ENCODE peak calls at places on chromosome 14, in eight cellular contexts. L, Q, W, P, J, S, U and O are unnamed samples.

GRCh38 chr14:82642425-82642824 is 1108.8 kb upstream of the SEL1L start:
- DNase-seq in L (no peak), Q (no peak), W (no peak), P (no peak), J (no peak), S (no peak), U (no peak), O (no peak)

GRCh38 chr14:94132285-94132887 is 3.0 kb upstream of the IFI27L2 start:
- DNase-seq in L (peak), Q (peak), W (peak), P (no peak), J (peak), S (no peak), U (peak), O (peak)

GRCh38 chr14:102029956-102030355 is 56.9 kb downstream of the HSP90AA1 start:
- DNase-seq in L (peak), Q (peak), W (no peak), P (no peak), J (peak), S (no peak), U (no peak), O (no peak)

GRCh38 chr14:22482085-22482694 is 106.8 kb downstream of the DAD1 start:
- DNase-seq in L (no peak), Q (no peak), W (no peak), P (no peak), J (no peak), S (no peak), U (no peak), O (no peak)

GRCh38 chr14:93137864-93138263 is 22.1 kb upstream of the ITPK1 start:
- DNase-seq in L (peak), Q (no peak), W (no peak), P (no peak), J (no peak), S (no peak), U (no peak), O (no peak)

GRCh38 chr14:22598896-22599244 is 770 bp downstream of the ABHD4 start:
- DNase-seq in L (peak), Q (peak), W (peak), P (no peak), J (peak), S (peak), U (no peak), O (no peak)

GRCh38 chr14:39417014-39417413 is 15.2 kb downstream of the FBXO33 start:
- DNase-seq in L (peak), Q (no peak), W (no peak), P (no peak), J (peak), S (no peak), U (no peak), O (no peak)

GRCh38 chr14:75068294-75069020 is 984 bp upstream of the ZC2HC1C start:
- DNase-seq in L (no peak), Q (no peak), W (no peak), P (no peak), J (no peak), S (no peak), U (no peak), O (no peak)

GRCh38 chr14:61616524-61617185 is 78.7 kb upstream of the HIF1A start:
- DNase-seq in L (peak), Q (peak), W (no peak), P (no peak), J (peak), S (no peak), U (no peak), O (no peak)

GRCh38 chr14:38404100-38404541 is 148.2 kb upstream of the CLEC14A start:
- DNase-seq in L (peak), Q (peak), W (no peak), P (no peak), J (peak), S (no peak), U (no peak), O (no peak)

GRCh38 chr14:105315211-105315721 is 718 bp downstream of the PACS2 start:
- DNase-seq in L (no peak), Q (peak), W (no peak), P (no peak), J (peak), S (no peak), U (peak), O (no peak)

GRCh38 chr14:96086032-96086431 is 46.9 kb downstream of the C14orf132 start:
- DNase-seq in L (peak), Q (peak), W (no peak), P (no peak), J (peak), S (no peak), U (no peak), O (no peak)

GRCh38 chr14:101010293-101010692 is 106.8 kb upstream of the RTL1 start:
- DNase-seq in L (no peak), Q (no peak), W (no peak), P (no peak), J (no peak), S (no peak), U (no peak), O (no peak)

GRCh38 chr14:63186453-63186852 is 17.8 kb upstream of the RHOJ start:
- DNase-seq in L (peak), Q (peak), W (no peak), P (no peak), J (peak), S (no peak), U (no peak), O (no peak)

GRCh38 chr14:84575681-84576080 is 954.3 kb upstream of the FLRT2 start:
- DNase-seq in L (no peak), Q (no peak), W (no peak), P (no peak), J (no peak), S (no peak), U (no peak), O (no peak)

GRCh38 chr14:69554500-69554899 is 20.2 kb downstream of the CCDC177 start:
- DNase-seq in L (no peak), Q (no peak), W (no peak), P (no peak), J (peak), S (no peak), U (no peak), O (no peak)

GRCh38 chr14:94079891-94080605 is 954 bp downstream of the DDX24 start:
- DNase-seq in L (no peak), Q (no peak), W (no peak), P (no peak), J (no peak), S (no peak), U (no peak), O (no peak)

GRCh38 chr14:68099348-68100045 is 279.9 kb downstream of the RAD51B start:
- DNase-seq in L (no peak), Q (no peak), W (no peak), P (no peak), J (no peak), S (no peak), U (no peak), O (no peak)

GRCh38 chr14:105267820-105268548 is 19.7 kb downstream of the BTBD6 start:
- DNase-seq in L (no peak), Q (no peak), W (no peak), P (no peak), J (no peak), S (no peak), U (no peak), O (no peak)

GRCh38 chr14:76863724-76864407 is 37.7 kb downstream of the LRRC74A start:
- DNase-seq in L (peak), Q (no peak), W (no peak), P (no peak), J (peak), S (no peak), U (no peak), O (no peak)

GRCh38 chr14:77087631-77088030 is 10.4 kb upstream of the CIPC start:
- DNase-seq in L (no peak), Q (no peak), W (no peak), P (no peak), J (no peak), S (no peak), U (no peak), O (no peak)

GRCh38 chr14:51473351-51473750 is 178.4 kb upstream of the FRMD6 start:
- DNase-seq in L (no peak), Q (no peak), W (no peak), P (no peak), J (no peak), S (no peak), U (no peak), O (no peak)

GRCh38 chr14:86787782-86788181 is 1205.2 kb downstream of the GALC start:
- DNase-seq in L (peak), Q (peak), W (no peak), P (no peak), J (peak), S (no peak), U (no peak), O (no peak)